ENCODE peak calls at places on chromosomes 13 and 19, in four cellular contexts. V is IMR-90, G is HepG2, S is A549. O is an unnamed sample.

GRCh38 chr19:38675611-38676010 is 28.2 kb downstream of the ACTN4 start:
- DNase-seq in V (no peak), G (no peak), S (no peak), O (no peak)

GRCh38 chr13:76971215-76971614 is 20.7 kb upstream of the CLN5 start:
- DNase-seq in V (no peak), G (no peak), S (no peak), O (no peak)

GRCh38 chr19:38670921-38671398 is 23.5 kb downstream of the ACTN4 start:
- DNase-seq in V (no peak), G (peak), S (peak), O (no peak)

GRCh38 chr13:99827011-99827410 is 144.6 kb downstream of the ZIC5 start:
- DNase-seq in V (no peak), G (no peak), S (no peak), O (no peak)

GRCh38 chr19:30621326-30621920 is 249.2 kb downstream of the ZNF536 start:
- DNase-seq in V (no peak), G (no peak), S (no peak), O (no peak)

GRCh38 chr19:13790354-13790753 is 4.9 kb upstream of the ZSWIM4 start:
- DNase-seq in V (no peak), G (no peak), S (no peak), O (no peak)

GRCh38 chr19:8030906-8031305 is 21.7 kb upstream of the CCL25 start:
- DNase-seq in V (no peak), G (no peak), S (no peak), O (no peak)

GRCh38 chr19:3976495-3977241 is 5.8 kb upstream of the DAPK3 start:
- DNase-seq in V (no peak), G (no peak), S (no peak), O (peak)

GRCh38 chr19:45815501-45816216 is 551 bp upstream of the RSPH6A start:
- DNase-seq in V (no peak), G (no peak), S (no peak), O (peak)

GRCh38 chr13:37134411-37135041 is 29.1 kb upstream of the CSNK1A1L start:
- DNase-seq in V (peak), G (no peak), S (no peak), O (no peak)

GRCh38 chr13:106405731-106406130 is 129.7 kb downstream of the EFNB2 start:
- DNase-seq in V (no peak), G (no peak), S (no peak), O (no peak)

GRCh38 chr13:112885782-112886268 is 83.2 kb upstream of the MCF2L start:
- DNase-seq in V (peak), G (peak), S (peak), O (peak)

DNA sequence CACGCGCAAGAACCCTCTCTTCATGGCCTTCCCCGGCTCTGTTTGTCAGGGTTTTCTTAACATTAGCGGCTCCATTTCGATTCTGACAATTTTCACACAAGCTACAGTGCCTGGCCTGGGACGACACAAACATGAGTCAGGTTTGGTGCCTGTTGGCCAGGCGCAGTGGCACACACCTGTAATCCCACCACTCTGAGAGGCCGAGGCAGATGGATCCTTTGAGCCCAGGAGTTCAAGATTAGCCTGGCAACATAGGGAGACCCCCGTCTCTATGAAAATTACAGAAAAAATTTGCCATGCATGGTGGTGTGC is 1.9 kb upstream of the RAB20 start:
- DNase-seq in V (no peak), G (no peak), S (no peak), O (no peak)
- TF ChIP-seq SMC3 in V (no peak), G (no peak), S (no peak), O (no peak)

GRCh38 chr13:97502691-97503090 is 68.7 kb downstream of the RAP2A start:
- DNase-seq in V (no peak), G (no peak), S (no peak), O (no peak)
- TF ChIP-seq SMC3 in V (no peak), G (no peak), S (no peak), O (no peak)

DNA sequence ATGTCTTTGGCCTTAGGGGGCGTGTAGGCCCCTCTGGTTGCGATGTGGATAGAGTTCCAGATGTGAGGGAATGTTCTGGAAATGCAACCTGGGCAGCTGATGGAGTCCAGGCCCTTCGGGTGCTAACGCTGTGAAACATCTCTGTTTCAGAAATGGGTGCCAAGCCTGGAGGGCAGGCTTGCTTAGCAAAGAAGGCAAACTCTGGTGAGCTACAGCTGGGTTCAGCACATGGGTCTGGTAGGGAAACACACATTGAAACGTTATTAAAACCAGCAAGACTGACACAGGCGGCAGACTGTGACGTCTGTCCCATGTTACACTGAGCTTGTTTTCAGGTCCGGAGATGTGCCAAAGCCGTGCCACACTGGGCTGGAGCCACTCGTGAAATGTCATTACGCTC is 8.6 kb upstream of the CDC16 start:
- DNase-seq in V (no peak), G (no peak), S (no peak), O (peak)
- TF ChIP-seq SMC3 in V (no peak), G (no peak), S (no peak), O (peak)

GRCh38 chr13:82867284-82867683 is 1015.0 kb downstream of the SLITRK1 start:
- DNase-seq in V (no peak), G (no peak), S (no peak), O (no peak)
- TF ChIP-seq SMC3 in V (no peak), G (no peak), S (no peak), O (no peak)

GRCh38 chr13:45564108-45564507 is 51.4 kb downstream of the ERICH6B start:
- DNase-seq in V (peak), G (peak), S (peak), O (no peak)
- TF ChIP-seq SMC3 in V (no peak), G (no peak), S (no peak), O (no peak)

GRCh38 chr13:31528176-31528575 is 211.2 kb upstream of the RXFP2 start:
- DNase-seq in V (no peak), G (no peak), S (no peak), O (no peak)

GRCh38 chr13:31518666-31519065 is 220.7 kb upstream of the RXFP2 start:
- DNase-seq in V (no peak), G (no peak), S (no peak), O (no peak)

GRCh38 chr13:31517599-31517998 is 221.7 kb upstream of the RXFP2 start:
- DNase-seq in V (no peak), G (no peak), S (no peak), O (no peak)

GRCh38 chr13:31521466-31521865 is 217.9 kb upstream of the RXFP2 start:
- DNase-seq in V (no peak), G (no peak), S (no peak), O (no peak)

GRCh38 chr13:31522431-31522830 is 216.9 kb upstream of the RXFP2 start:
- DNase-seq in V (no peak), G (no peak), S (no peak), O (no peak)
- TF ChIP-seq SMC3 in V (no peak), G (no peak), S (no peak), O (no peak)

GRCh38 chr19:6613711-6614110 is 22.8 kb upstream of the CD70 start:
- DNase-seq in V (no peak), G (no peak), S (no peak), O (no peak)

GRCh38 chr19:6611441-6611852 is 20.5 kb upstream of the CD70 start:
- DNase-seq in V (no peak), G (no peak), S (no peak), O (no peak)

GRCh38 chr19:6616011-6616410 is 25.1 kb upstream of the CD70 start:
- DNase-seq in V (no peak), G (no peak), S (no peak), O (no peak)

DNA sequence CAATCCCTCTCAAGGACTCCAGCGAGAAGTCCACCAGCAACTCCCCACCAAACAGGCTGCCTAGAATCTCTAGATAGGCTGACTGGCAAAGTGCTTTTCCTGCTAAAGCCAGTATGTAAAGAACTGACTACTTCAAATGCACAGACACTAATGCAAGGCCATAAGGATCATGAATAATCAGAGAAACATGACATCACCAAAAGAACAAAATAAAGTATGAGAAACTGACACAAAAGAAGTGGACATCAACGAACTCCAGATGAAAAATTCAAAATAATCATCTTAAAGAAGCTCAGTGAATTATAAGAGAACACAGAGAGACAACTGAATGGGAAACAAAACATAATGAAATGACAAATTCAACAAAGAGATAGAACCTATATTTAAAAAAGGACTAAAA is 26.4 kb upstream of the CD70 start:
- DNase-seq in V (no peak), G (no peak), S (no peak), O (no peak)
- TF ChIP-seq SMC3 in V (no peak), G (no peak), S (no peak), O (no peak)

GRCh38 chr13:98482476-98483444 is 94.1 kb downstream of the STK24 start:
- DNase-seq in V (peak), G (no peak), S (no peak), O (no peak)
- TF ChIP-seq SMC3 in V (no peak), G (no peak), S (no peak), O (no peak)

GRCh38 chr13:98033277-98034247 is 80.1 kb downstream of the IPO5 start:
- DNase-seq in V (peak), G (peak), S (peak), O (peak)
- TF ChIP-seq SMC3 in V (peak), G (no peak), S (peak), O (peak)